ENCODE peak calls at places on chromosomes 4 and X, in six cellular contexts. X is activated gamma-delta T cell treated with anti-CD3 and anti-CD28 coated beads, Interleukin-2, amount 50 U/mL, for 16 hours; U is heart right ventricle; H is Daoy; K is T-helper 9 cell; G is fibroblast of gingiva. A is an unnamed sample.

GRCh38 chr4:2570551-2571222 is 34.2 kb downstream of the FAM193A start:
- DNase-seq in X (peak), U (no peak), H (no peak), K (no peak), G (no peak), A (peak)

GRCh38 chrX:16140448-16140847 is 17.1 kb downstream of the GRPR start:
- DNase-seq in X (no peak), U (no peak), H (no peak), K (no peak), G (no peak), A (no peak)

GRCh38 chrX:25523574-25523973 is 507.8 kb upstream of the ARX start:
- DNase-seq in X (no peak), U (no peak), H (no peak), K (no peak), G (no peak), A (no peak)

GRCh38 chr4:43855283-43855682 is 593.3 kb downstream of the KCTD8 start:
- DNase-seq in X (no peak), U (no peak), H (no peak), K (no peak), G (no peak), A (no peak)

GRCh38 chr4:113821851-113822250 is 60.3 kb upstream of the CAMK2D start:
- DNase-seq in X (no peak), U (no peak), H (no peak), K (no peak), G (peak), A (no peak)

GRCh38 chr4:130090427-130090826 is 994.5 kb downstream of the C4orf33 start:
- DNase-seq in X (no peak), U (no peak), H (no peak), K (no peak), G (no peak), A (no peak)

GRCh38 chr4:629916-630641 is 4.7 kb downstream of the PDE6B start:
- DNase-seq in X (no peak), U (no peak), H (no peak), K (no peak), G (no peak), A (no peak)

GRCh38 chr4:90186229-90186628 is 59.0 kb downstream of the CCSER1 start:
- DNase-seq in X (no peak), U (no peak), H (no peak), K (no peak), G (no peak), A (no peak)

GRCh38 chrX:9905288-9905687 is 61.9 kb upstream of the CLDN34 start:
- DNase-seq in X (no peak), U (no peak), H (no peak), K (no peak), G (no peak), A (no peak)

GRCh38 chr4:173917255-173917960 is 366.1 kb downstream of the FBXO8 start:
- DNase-seq in X (no peak), U (no peak), H (peak), K (no peak), G (peak), A (no peak)

GRCh38 chr4:7699040-7699439 is 240.6 kb downstream of the AFAP1 start:
- DNase-seq in X (no peak), U (no peak), H (peak), K (no peak), G (peak), A (no peak)

GRCh38 chr4:169611991-169612868 is at the start of gene NEK1:
- DNase-seq in X (peak), U (peak), H (peak), K (peak), G (peak), A (peak)

GRCh38 chrX:131854586-131854985 is 168.5 kb upstream of the STK26 start:
- DNase-seq in X (no peak), U (no peak), H (peak), K (no peak), G (no peak), A (no peak)

GRCh38 chr4:150078041-150078995 is at the start of gene DCLK2:
- DNase-seq in X (no peak), U (peak), H (peak), K (no peak), G (peak), A (peak)

GRCh38 chrX:110004210-110004609 is 1.3 kb downstream of the TMEM164 start:
- DNase-seq in X (no peak), U (peak), H (no peak), K (no peak), G (no peak), A (no peak)

GRCh38 chrX:153600032-153600373 is 1.1 kb upstream of the CCNQ start:
- DNase-seq in X (no peak), U (no peak), H (no peak), K (no peak), G (no peak), A (no peak)

GRCh38 chrX:52852110-52852872 is 15.6 kb downstream of the XAGE3 start:
- DNase-seq in X (no peak), U (no peak), H (no peak), K (no peak), G (peak), A (no peak)

GRCh38 chr4:114180481-114180880 is 201.0 kb upstream of the ARSJ start:
- DNase-seq in X (peak), U (peak), H (peak), K (peak), G (peak), A (no peak)

GRCh38 chr4:126071346-126072333 is 756.9 kb downstream of the FAT4 start:
- DNase-seq in X (no peak), U (no peak), H (peak), K (no peak), G (peak), A (no peak)

GRCh38 chrX:132209527-132209926 is 9.7 kb downstream of the RAP2C start:
- DNase-seq in X (no peak), U (no peak), H (no peak), K (no peak), G (peak), A (no peak)

GRCh38 chr4:85423414-85423813 is 51.5 kb upstream of the ARHGAP24 start:
- DNase-seq in X (no peak), U (no peak), H (no peak), K (no peak), G (no peak), A (no peak)

GRCh38 chr4:1598641-1599481 is 85.3 kb downstream of the FAM53A start:
- DNase-seq in X (no peak), U (peak), H (no peak), K (no peak), G (no peak), A (no peak)

GRCh38 chrX:7088968-7089615 is 58.4 kb upstream of the STS start:
- DNase-seq in X (peak), U (no peak), H (no peak), K (peak), G (no peak), A (no peak)

GRCh38 chr4:109022941-109023340 is 260.1 kb upstream of the ETNPPL start:
- DNase-seq in X (no peak), U (no peak), H (no peak), K (no peak), G (peak), A (no peak)

GRCh38 chr4:39976945-39977488 is 694 bp downstream of the PDS5A start:
- DNase-seq in X (peak), U (no peak), H (no peak), K (peak), G (peak), A (peak)

GRCh38 chr4:87543835-87544461 is 14.8 kb upstream of the SPARCL1 start:
- DNase-seq in X (no peak), U (no peak), H (peak), K (no peak), G (peak), A (no peak)

GRCh38 chrX:43349363-43349762 is 306.7 kb upstream of the MAOA start:
- DNase-seq in X (no peak), U (no peak), H (peak), K (peak), G (peak), A (peak)

GRCh38 chr4:124144302-124144701 is 568.2 kb downstream of the ANKRD50 start:
- DNase-seq in X (no peak), U (no peak), H (peak), K (no peak), G (no peak), A (no peak)

GRCh38 chrX:132957211-132958085 is 981 bp downstream of the HS6ST2 start:
- DNase-seq in X (no peak), U (peak), H (peak), K (no peak), G (no peak), A (no peak)

GRCh38 chrX:270848-271367 is 10.3 kb upstream of the PLCXD1 start:
- DNase-seq in X (no peak), U (no peak), H (no peak), K (no peak), G (no peak), A (no peak)

GRCh38 chr4:38949416-38950051 is 81.9 kb downstream of the FAM114A1 start:
- DNase-seq in X (no peak), U (no peak), H (peak), K (peak), G (peak), A (no peak)

GRCh38 chr4:116342143-116342542 is 743.2 kb downstream of the TRAM1L1 start:
- DNase-seq in X (no peak), U (no peak), H (no peak), K (no peak), G (no peak), A (no peak)

GRCh38 chrX:131741103-131741581 is 197.3 kb downstream of the OR13H1 start:
- DNase-seq in X (peak), U (no peak), H (no peak), K (peak), G (no peak), A (peak)

A was measured in stimulated activated naive B cell treated with anti-CD40 and anti-IgM and Interleukin-4, amounts not matched to agents 10 μg/mL and 1 μg/mL and 100 μg/mL, for 72 hours.